ENCODE peak calls at places on chromosome 6, in seven cellular contexts. Z is HuH-7; N is globus pallidus; F is activated naive CD8-positive, alpha-beta T cell treated with anti-CD3 and anti-CD28 coated beads, Interleukin-2, amount 10 ng/mL, durations not matched to agents 7 days and 5 days; J is PC-3; O is stimulated activated CD4-positive, alpha-beta T cell treated with anti-CD3 and anti-CD28 coated beads, TNF-alpha, amount 100 ng/mL, for 4 hours; V is activated T-cell treated with anti-CD3 and anti-CD28 coated beads, Interleukin-2, amount 50 U/mL, for 1 hour. L is an unnamed sample.
A peak's percentile ranks its signal among the peaks of the same experiment; 100 is the strongest.

GRCh38 chr6:163757506-163757905 is 343.0 kb downstream of the QKI start:
- DNase-seq in Z (no peak), N (no peak), F (no peak), J (no peak), O (no peak), V (no peak), L (no peak)

GRCh38 chr6:12422848-12423247 is 132.7 kb downstream of the EDN1 start:
- DNase-seq in Z (no peak), N (no peak), F (no peak), J (no peak), O (no peak), V (no peak), L (no peak)

GRCh38 chr6:156028310-156029131 is 572.9 kb upstream of the NOX3 start:
- DNase-seq in Z (no peak), N (no peak), F (no peak), J (no peak), O (no peak), V (no peak), L (no peak)

GRCh38 chr6:117555882-117556498 is 46.3 kb downstream of the GOPC start:
- DNase-seq in Z (no peak), N (peak; percentile 35), F (no peak), J (peak; percentile 76), O (peak; percentile 18), V (peak; percentile 45), L (no peak)

GRCh38 chr6:139531148-139531547 is 156.7 kb upstream of the CITED2 start:
- DNase-seq in Z (no peak), N (no peak), F (no peak), J (peak; percentile 41), O (no peak), V (no peak), L (no peak)

GRCh38 chr6:122692175-122692598 is 82.0 kb downstream of the PKIB start:
- DNase-seq in Z (no peak), N (no peak), F (no peak), J (peak; percentile 44), O (no peak), V (no peak), L (no peak)

GRCh38 chr6:392441-393390 is 1.2 kb downstream of the IRF4 start:
- DNase-seq in Z (no peak), N (no peak), F (peak; percentile 72), J (no peak), O (no peak), V (peak; percentile 58), L (peak; percentile 65)

GRCh38 chr6:34154668-34155447 is 9.0 kb upstream of the GRM4 start:
- DNase-seq in Z (peak; percentile 81), N (no peak), F (peak; percentile 82), J (peak; percentile 52), O (peak; percentile 54), V (peak; percentile 81), L (peak; percentile 96)

GRCh38 chr6:37426945-37427510 is 6.0 kb upstream of the CMTR1 start:
- DNase-seq in Z (no peak), N (no peak), F (no peak), J (no peak), O (no peak), V (no peak), L (no peak)

GRCh38 chr6:144675231-144675861 is 390.2 kb downstream of the UTRN start:
- DNase-seq in Z (no peak), N (no peak), F (no peak), J (no peak), O (no peak), V (no peak), L (no peak)

GRCh38 chr6:73236147-73236750 is 11.0 kb upstream of the KHDC1L start:
- DNase-seq in Z (no peak), N (no peak), F (no peak), J (peak; percentile 89), O (no peak), V (no peak), L (no peak)

GRCh38 chr6:2562721-2563120 is 188.0 kb downstream of the MYLK4 start:
- DNase-seq in Z (no peak), N (no peak), F (no peak), J (no peak), O (no peak), V (no peak), L (no peak)